ENCODE peak calls at places on chromosome 21, in seven cellular contexts. T is heart right ventricle; O is IMR-90; K is brain microvascular endothelial cell; H is CD8-positive, alpha-beta T cell; M is AG04450; R is ovary. B is an unnamed sample.

GRCh38 chr21:35932232-35932911 is 128.0 kb downstream of the SETD4 start:
- DNase-seq in R (peak), M (peak), H (no peak), K (peak), O (peak), T (peak), B (no peak)

GRCh38 chr21:22235866-22236590 is 1237.8 kb downstream of the NCAM2 start:
- DNase-seq in R (no peak), T (no peak), H (no peak), M (no peak), O (no peak), K (no peak), B (no peak)

GRCh38 chr21:46301759-46302158 is 15.6 kb downstream of the YBEY start:
- DNase-seq in K (no peak), H (no peak), T (no peak), O (no peak), R (no peak), M (no peak), B (no peak)

GRCh38 chr21:46661211-46661625 is 25.7 kb downstream of the PRMT2 start:
- DNase-seq in M (peak), O (peak), T (peak), K (peak), H (peak), R (peak), B (peak)

GRCh38 chr21:34186119-34186719 is 112.8 kb downstream of the MRPS6 start:
- DNase-seq in K (no peak), T (peak), O (no peak), M (no peak), R (no peak), H (no peak), B (no peak)

GRCh38 chr21:20538039-20538658 is 460.1 kb upstream of the NCAM2 start:
- DNase-seq in H (no peak), T (no peak), R (no peak), K (no peak), M (no peak), O (no peak), B (no peak)

GRCh38 chr21:46139686-46140085 is 15.7 kb downstream of the FTCD start:
- DNase-seq in M (no peak), K (no peak), O (no peak), H (no peak), R (no peak), T (peak), B (no peak)

GRCh38 chr21:36791695-36792451 is 93.0 kb downstream of the SIM2 start:
- DNase-seq in R (no peak), T (peak), H (no peak), M (no peak), K (no peak), O (no peak), B (peak)

GRCh38 chr21:33046455-33046854 is 20.7 kb downstream of the OLIG2 start:
- DNase-seq in H (no peak), O (no peak), M (no peak), R (no peak), K (no peak), T (no peak), B (no peak)

GRCh38 chr21:35102488-35103407 is 53.6 kb upstream of the RUNX1 start:
- DNase-seq in H (peak), M (no peak), K (peak), T (peak), R (no peak), O (peak), B (peak)

GRCh38 chr21:32382108-32382601 is 10.7 kb downstream of the URB1 start:
- DNase-seq in O (peak), R (no peak), H (no peak), M (no peak), T (no peak), K (no peak), B (no peak)

GRCh38 chr21:33022828-33023573 is 2.7 kb upstream of the OLIG2 start:
- DNase-seq in O (no peak), R (no peak), T (no peak), K (no peak), H (no peak), M (no peak), B (no peak)

GRCh38 chr21:31517664-31518402 is 141.7 kb upstream of the SOD1 start:
- DNase-seq in T (no peak), M (no peak), R (no peak), O (no peak), H (no peak), K (no peak), B (no peak)

GRCh38 chr21:33171584-33172169 is 58.1 kb upstream of the IFNAR2 start:
- DNase-seq in K (no peak), H (no peak), M (no peak), R (no peak), O (no peak), T (no peak), B (no peak)

GRCh38 chr21:41650526-41651145 is 116.2 kb downstream of the RIPK4 start:
- DNase-seq in M (no peak), K (no peak), O (no peak), H (no peak), R (no peak), T (no peak), B (no peak)

GRCh38 chr21:41651396-41651795 is 115.5 kb downstream of the RIPK4 start:
- DNase-seq in M (no peak), K (no peak), R (no peak), T (no peak), H (no peak), O (no peak), B (no peak)

GRCh38 chr21:41651830-41652229 is 115.0 kb downstream of the RIPK4 start:
- DNase-seq in T (no peak), M (no peak), K (no peak), R (no peak), O (peak), H (no peak), B (no peak)

GRCh38 chr21:41648591-41649031 is 118.2 kb downstream of the RIPK4 start:
- DNase-seq in K (peak), R (no peak), T (no peak), O (peak), M (no peak), H (no peak), B (no peak)

DNA sequence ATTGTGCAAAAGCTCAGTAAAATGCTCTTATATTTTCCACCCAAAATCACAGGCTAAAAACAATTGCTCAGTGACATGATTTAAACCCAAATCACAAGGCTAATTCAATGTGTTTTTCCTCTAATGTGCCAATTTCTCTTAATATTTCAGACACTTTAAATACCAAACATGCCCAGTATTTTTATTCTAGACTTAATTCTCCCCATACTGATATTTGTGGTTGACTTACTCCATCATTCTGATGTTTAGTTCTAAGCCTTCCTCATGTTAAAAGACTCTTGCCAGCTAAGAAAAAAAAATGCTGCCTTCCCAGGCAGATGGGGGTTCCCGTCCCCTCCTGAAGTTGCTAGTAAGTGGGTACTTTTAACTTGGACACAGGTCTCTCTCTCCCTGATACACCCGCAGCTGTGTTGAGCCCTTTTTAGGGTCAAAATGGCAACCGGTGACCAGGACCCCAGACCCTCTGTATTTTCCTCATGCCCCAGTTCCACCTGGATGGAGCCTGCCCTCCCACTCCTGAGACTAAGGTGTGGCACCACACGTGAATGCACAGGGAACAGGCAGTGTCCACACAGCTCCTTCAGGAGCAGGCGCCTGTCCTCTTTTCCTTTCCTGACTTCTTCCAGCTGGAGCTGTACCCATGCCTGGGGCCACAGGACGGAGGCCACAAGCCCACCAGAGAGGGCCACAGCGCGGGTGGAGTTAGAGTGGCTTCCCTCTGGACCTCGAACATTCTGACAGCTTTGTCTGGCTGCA is 118.9 kb downstream of the RIPK4 start:
- DNase-seq in T (no peak), R (no peak), K (no peak), O (no peak), M (no peak), H (no peak), B (no peak)
- H3K27ac ChIP-seq in T (no peak), R (no peak), K (no peak), O (no peak), M (peak), H (no peak), B (no peak)

GRCh38 chr21:29146726-29147125 is 16.3 kb downstream of the MAP3K7CL start:
- DNase-seq in O (no peak), H (no peak), T (no peak), R (no peak), K (no peak), M (no peak), B (no peak)
- H3K27ac ChIP-seq in O (no peak), H (no peak), T (peak), R (no peak), K (peak), M (no peak), B (no peak)

DNA sequence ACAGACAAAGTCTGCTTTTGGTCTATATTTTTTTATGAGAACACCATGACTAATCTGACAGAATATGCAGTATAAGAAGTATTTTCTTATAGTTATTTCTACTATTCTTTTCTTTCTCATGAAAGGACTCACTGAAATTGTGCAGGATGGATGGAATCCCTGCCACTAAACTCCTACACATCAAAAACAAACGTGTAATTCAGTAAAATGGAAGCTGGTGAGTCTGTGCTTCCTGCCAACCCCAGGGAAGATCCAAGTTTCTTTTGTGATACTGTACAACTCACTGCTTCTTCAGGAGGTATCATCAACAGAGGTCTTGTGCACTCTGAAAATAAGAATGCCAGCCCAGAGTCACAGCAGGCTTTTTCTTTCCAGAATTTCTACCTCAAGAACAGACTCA is 241.2 kb downstream of the MRPL39 start:
- DNase-seq in M (no peak), R (no peak), T (no peak), K (no peak), H (no peak), O (no peak), B (no peak)
- H3K27ac ChIP-seq in M (no peak), R (no peak), T (no peak), K (no peak), H (no peak), O (no peak), B (no peak)

DNA sequence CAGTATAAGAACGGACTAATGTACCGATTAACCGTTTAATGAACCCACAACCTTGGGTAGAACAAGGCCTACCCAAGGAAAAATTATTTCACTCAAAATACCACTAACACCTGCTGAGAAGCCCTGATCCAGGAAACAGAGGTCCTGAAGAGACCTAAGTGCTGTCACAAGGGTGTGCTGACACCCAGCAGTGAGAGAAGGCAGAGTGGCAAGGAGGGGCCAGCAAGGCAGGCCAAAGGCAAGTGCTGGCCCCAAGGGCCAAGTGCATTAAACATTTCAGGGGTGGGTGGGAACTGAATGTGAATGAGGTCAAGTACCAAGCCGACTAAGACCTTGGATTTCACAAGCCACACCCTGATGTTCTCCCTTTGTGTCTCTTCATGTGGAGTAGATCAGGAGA is 9.0 kb downstream of the UBE2G2 start:
- DNase-seq in O (no peak), M (no peak), K (no peak), T (no peak), R (no peak), H (no peak), B (no peak)
- H3K27ac ChIP-seq in O (no peak), M (peak), K (no peak), T (no peak), R (no peak), H (no peak), B (no peak)

DNA sequence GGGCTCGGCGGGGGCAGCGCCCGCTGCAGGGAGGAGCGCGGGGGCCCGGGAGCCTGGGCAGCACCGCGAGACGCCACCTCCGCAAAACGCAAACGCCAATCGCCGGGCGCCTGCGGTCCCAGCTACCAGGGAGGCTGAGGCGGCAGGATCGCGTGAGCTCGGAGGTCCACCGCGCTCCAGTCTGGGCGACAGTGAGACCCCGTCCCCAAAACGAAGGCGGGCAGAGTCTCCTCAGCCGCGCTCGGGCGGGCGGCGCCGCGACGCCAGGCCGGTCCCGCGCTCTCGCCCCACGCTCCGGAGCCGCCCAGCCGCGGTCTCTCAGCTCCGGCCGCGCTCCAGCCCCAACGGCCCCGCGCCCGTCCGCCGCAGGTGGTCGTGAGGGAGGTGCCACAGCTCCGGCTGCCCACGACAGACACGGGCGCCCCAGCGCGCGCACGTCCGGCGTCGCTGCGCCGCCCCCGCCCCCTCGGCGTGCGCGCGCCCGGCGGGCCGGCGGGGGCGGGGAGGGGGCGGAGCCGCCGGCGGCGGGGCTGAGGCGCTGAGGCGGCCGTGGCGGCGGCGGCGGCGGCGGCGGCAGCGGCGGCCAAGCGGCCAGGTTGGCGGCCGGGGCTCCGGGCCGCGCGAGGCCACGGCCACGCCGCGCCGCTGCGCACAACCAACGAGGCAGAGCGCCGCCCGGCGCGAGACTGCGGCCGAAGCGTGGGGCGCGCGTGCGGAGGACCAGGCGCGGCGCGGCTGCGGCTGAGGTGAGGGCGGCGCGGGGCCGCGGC is at the start of gene ADARB1:
- DNase-seq in K (peak), T (peak), H (peak), M (no peak), O (peak), R (peak), B (peak)
- H3K27ac ChIP-seq in K (peak), T (peak), H (peak), M (peak), O (peak), R (peak), B (peak)

DNA sequence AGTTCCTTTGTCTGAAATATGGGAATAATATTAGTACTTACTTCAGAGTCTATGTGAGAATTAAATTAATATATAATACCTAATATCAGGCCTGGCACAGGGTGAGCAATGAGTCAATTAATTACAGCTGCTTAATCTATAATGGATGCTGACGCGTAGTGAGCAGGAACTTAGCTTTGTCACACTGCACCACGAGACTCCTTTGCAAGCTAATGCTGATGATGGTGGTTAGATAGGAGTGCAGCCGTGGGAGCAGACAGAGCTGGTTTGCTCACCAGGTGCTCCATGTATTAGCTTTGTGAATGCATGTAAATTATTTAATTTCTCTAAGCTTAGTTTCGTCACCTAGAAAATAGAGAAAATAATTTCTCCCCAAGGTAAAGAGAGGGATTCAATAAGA is 35.1 kb downstream of the KCNJ15 start:
- DNase-seq in O (no peak), M (no peak), H (no peak), K (no peak), R (no peak), T (no peak), B (no peak)
- H3K27ac ChIP-seq in O (no peak), M (no peak), H (no peak), K (peak), R (no peak), T (no peak), B (no peak)

GRCh38 chr21:43342301-43342881 is 84.5 kb downstream of the SIK1 start:
- DNase-seq in H (no peak), R (no peak), O (no peak), K (no peak), T (no peak), M (no peak), B (no peak)

GRCh38 chr21:43343992-43344886 is 82.7 kb downstream of the SIK1 start:
- DNase-seq in M (no peak), O (no peak), H (no peak), K (no peak), T (no peak), R (no peak), B (no peak)

GRCh38 chr21:43341349-43342163 is 85.4 kb downstream of the SIK1 start:
- DNase-seq in H (no peak), O (peak), R (no peak), T (no peak), M (no peak), K (peak), B (no peak)

GRCh38 chr21:43345046-43345745 is 81.7 kb downstream of the SIK1 start:
- DNase-seq in K (no peak), H (no peak), T (no peak), M (no peak), O (no peak), R (no peak), B (no peak)

DNA sequence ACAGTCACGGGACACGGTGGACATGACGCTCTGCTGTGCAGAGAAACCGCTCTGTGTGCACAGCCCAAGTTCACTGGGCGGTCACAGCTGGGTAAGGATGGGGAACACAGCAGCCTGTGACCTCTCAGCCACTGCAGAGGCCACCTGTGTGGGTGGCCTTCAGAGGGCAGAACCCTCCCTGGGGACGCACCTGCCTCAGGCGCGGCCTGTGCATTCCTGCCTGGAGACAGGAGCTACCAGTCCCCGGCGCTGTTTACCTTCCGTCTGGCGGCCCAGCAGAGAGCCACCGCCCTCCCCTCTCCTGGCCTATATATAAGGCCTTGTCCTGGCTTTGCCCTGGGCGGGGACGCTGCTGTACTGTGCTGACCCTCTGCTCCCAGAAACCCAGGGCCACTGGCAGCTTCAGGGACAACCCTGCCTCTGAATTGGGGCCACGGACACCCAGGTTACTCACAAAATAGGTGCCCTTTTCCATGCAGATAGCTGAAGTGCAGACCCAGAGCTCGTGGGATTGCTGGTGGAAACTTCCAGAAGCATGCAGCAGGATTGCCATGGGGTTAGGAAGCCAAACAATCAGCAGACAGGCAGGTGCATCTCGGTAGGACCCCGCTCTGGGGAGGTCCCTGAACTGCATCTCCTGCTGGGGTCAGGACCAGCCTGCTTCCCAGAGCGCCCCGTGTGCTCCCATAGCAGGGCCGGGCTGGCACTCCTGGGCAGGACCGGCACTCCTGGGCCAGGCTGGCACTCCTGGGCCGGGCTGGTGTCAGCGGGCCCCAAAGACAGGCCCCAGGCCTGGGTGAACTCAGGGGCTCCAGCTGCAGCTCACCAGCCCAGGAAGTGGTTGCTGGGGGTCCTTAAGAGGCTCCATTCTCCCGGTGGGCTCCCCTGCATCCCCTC is 83.6 kb downstream of the SIK1 start:
- DNase-seq in K (no peak), R (no peak), H (no peak), O (no peak), T (no peak), M (no peak), B (no peak)
- H3K27ac ChIP-seq in K (no peak), R (no peak), H (no peak), O (no peak), T (no peak), M (no peak), B (no peak)

GRCh38 chr21:17513214-17514123 is 626 bp downstream of the CXADR start:
- DNase-seq in O (no peak), R (peak), K (peak), T (peak), H (peak), M (no peak), B (peak)
- H3K27ac ChIP-seq in O (no peak), R (no peak), K (no peak), T (peak), H (no peak), M (no peak), B (peak)

GRCh38 chr21:41045534-41046268 is 122.3 kb upstream of the BACE2 start:
- DNase-seq in R (no peak), T (no peak), K (no peak), H (no peak), O (no peak), M (no peak), B (no peak)

GRCh38 chr21:41052820-41053555 is 115.0 kb upstream of the BACE2 start:
- DNase-seq in K (no peak), R (no peak), T (no peak), O (no peak), M (no peak), H (no peak), B (no peak)

GRCh38 chr21:41043008-41043407 is 125.0 kb upstream of the BACE2 start:
- DNase-seq in H (no peak), T (no peak), M (no peak), O (no peak), K (no peak), R (no peak), B (no peak)

GRCh38 chr21:41048636-41049035 is 119.3 kb upstream of the BACE2 start:
- DNase-seq in M (no peak), O (no peak), H (no peak), T (no peak), K (no peak), R (no peak), B (no peak)

DNA sequence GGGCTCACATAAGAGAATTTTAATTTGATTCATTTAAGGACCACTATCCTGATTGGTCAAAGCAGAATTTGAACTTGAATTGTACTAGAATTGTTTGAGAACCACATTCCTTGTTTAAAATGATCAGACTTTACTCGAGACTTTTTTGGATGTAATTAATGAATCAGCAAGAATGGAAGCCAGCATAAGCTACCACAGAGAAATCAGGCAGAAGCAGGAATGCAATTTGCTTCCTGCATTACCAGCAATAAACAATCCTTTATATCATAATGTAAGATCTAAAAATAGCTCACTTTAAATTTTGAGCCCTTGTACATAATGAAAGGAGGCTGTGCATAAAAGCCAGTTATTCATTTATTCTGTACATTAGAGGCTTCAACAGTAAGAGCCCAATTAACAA is 119.8 kb upstream of the BACE2 start:
- DNase-seq in R (no peak), H (no peak), M (no peak), K (no peak), T (no peak), O (no peak), B (no peak)
- H3K27ac ChIP-seq in R (no peak), H (no peak), M (no peak), K (no peak), T (no peak), O (no peak), B (no peak)